ENCODE peak calls at places on chromosomes 5 and 9, in ten cellular contexts. One of them, this sample, is unnamed.

GRCh38 chr5:61765471-61765870 is 433.4 kb downstream of the ZSWIM6 start:
- DNase-seq in mammary epithelial cell: no peak
- DNase-seq in choroid plexus epithelial cell: no peak
- DNase-seq in progenitor cell of endocrine pancreas: no peak
- DNase-seq in cardiac muscle cell: no peak
- DNase-seq in neural progenitor cell: no peak
- DNase-seq in astrocyte of the spinal cord: no peak
- DNase-seq in CD8-positive, alpha-beta T cell: no peak
- DNase-seq in coronary artery: no peak
- DNase-seq in MCF 10A: no peak
- DNase-seq in this sample: no peak

GRCh38 chr9:124030969-124031451 is 19.4 kb downstream of the LHX2 start:
- DNase-seq in mammary epithelial cell: no peak
- DNase-seq in choroid plexus epithelial cell: peak
- DNase-seq in progenitor cell of endocrine pancreas: no peak
- DNase-seq in cardiac muscle cell: peak
- DNase-seq in neural progenitor cell: no peak
- DNase-seq in astrocyte of the spinal cord: peak
- DNase-seq in CD8-positive, alpha-beta T cell: no peak
- DNase-seq in coronary artery: no peak
- DNase-seq in MCF 10A: no peak
- DNase-seq in this sample: no peak

GRCh38 chr9:109349431-109349846 is 28.6 kb upstream of the EPB41L4B start:
- DNase-seq in mammary epithelial cell: peak
- DNase-seq in choroid plexus epithelial cell: peak
- DNase-seq in progenitor cell of endocrine pancreas: no peak
- DNase-seq in cardiac muscle cell: peak
- DNase-seq in neural progenitor cell: no peak
- DNase-seq in astrocyte of the spinal cord: peak
- DNase-seq in CD8-positive, alpha-beta T cell: no peak
- DNase-seq in coronary artery: no peak
- DNase-seq in MCF 10A: peak
- DNase-seq in this sample: no peak

GRCh38 chr5:35785601-35786085 is 71.0 kb upstream of the IL7R start:
- DNase-seq in mammary epithelial cell: no peak
- DNase-seq in choroid plexus epithelial cell: peak
- DNase-seq in progenitor cell of endocrine pancreas: no peak
- DNase-seq in cardiac muscle cell: no peak
- DNase-seq in neural progenitor cell: no peak
- DNase-seq in astrocyte of the spinal cord: no peak
- DNase-seq in CD8-positive, alpha-beta T cell: no peak
- DNase-seq in coronary artery: no peak
- DNase-seq in MCF 10A: no peak
- DNase-seq in this sample: no peak

GRCh38 chr5:79694183-79694582 is 4.5 kb downstream of the CMYA5 start:
- DNase-seq in mammary epithelial cell: no peak
- DNase-seq in choroid plexus epithelial cell: no peak
- DNase-seq in progenitor cell of endocrine pancreas: no peak
- DNase-seq in cardiac muscle cell: no peak
- DNase-seq in neural progenitor cell: no peak
- DNase-seq in astrocyte of the spinal cord: no peak
- DNase-seq in CD8-positive, alpha-beta T cell: no peak
- DNase-seq in coronary artery: no peak
- DNase-seq in MCF 10A: no peak
- DNase-seq in this sample: no peak

GRCh38 chr5:78300464-78301045 is 6.1 kb upstream of the AP3B1 start:
- DNase-seq in mammary epithelial cell: no peak
- DNase-seq in choroid plexus epithelial cell: peak
- DNase-seq in progenitor cell of endocrine pancreas: no peak
- DNase-seq in cardiac muscle cell: peak
- DNase-seq in neural progenitor cell: no peak
- DNase-seq in astrocyte of the spinal cord: peak
- DNase-seq in CD8-positive, alpha-beta T cell: no peak
- DNase-seq in coronary artery: no peak
- DNase-seq in MCF 10A: peak
- DNase-seq in this sample: no peak

GRCh38 chr9:27421567-27421966 is 102.5 kb upstream of the IFNK start:
- DNase-seq in mammary epithelial cell: peak
- DNase-seq in choroid plexus epithelial cell: no peak
- DNase-seq in progenitor cell of endocrine pancreas: no peak
- DNase-seq in cardiac muscle cell: no peak
- DNase-seq in neural progenitor cell: no peak
- DNase-seq in astrocyte of the spinal cord: no peak
- DNase-seq in CD8-positive, alpha-beta T cell: no peak
- DNase-seq in coronary artery: no peak
- DNase-seq in MCF 10A: no peak
- DNase-seq in this sample: no peak

GRCh38 chr9:127021664-127022337 is 100.6 kb downstream of the ANGPTL2 start:
- DNase-seq in mammary epithelial cell: no peak
- DNase-seq in choroid plexus epithelial cell: peak
- DNase-seq in progenitor cell of endocrine pancreas: no peak
- DNase-seq in cardiac muscle cell: peak
- DNase-seq in neural progenitor cell: peak
- DNase-seq in astrocyte of the spinal cord: peak
- DNase-seq in CD8-positive, alpha-beta T cell: no peak
- DNase-seq in coronary artery: peak
- DNase-seq in MCF 10A: no peak
- DNase-seq in this sample: no peak

GRCh38 chr9:94779693-94780290 is 53.3 kb downstream of the AOPEP start:
- DNase-seq in mammary epithelial cell: no peak
- DNase-seq in choroid plexus epithelial cell: no peak
- DNase-seq in progenitor cell of endocrine pancreas: no peak
- DNase-seq in cardiac muscle cell: no peak
- DNase-seq in neural progenitor cell: no peak
- DNase-seq in astrocyte of the spinal cord: no peak
- DNase-seq in CD8-positive, alpha-beta T cell: no peak
- DNase-seq in coronary artery: no peak
- DNase-seq in MCF 10A: no peak
- DNase-seq in this sample: no peak

GRCh38 chr9:110114888-110115259 is 93.1 kb downstream of the C9orf152 start:
- DNase-seq in mammary epithelial cell: no peak
- DNase-seq in choroid plexus epithelial cell: peak
- DNase-seq in progenitor cell of endocrine pancreas: no peak
- DNase-seq in cardiac muscle cell: peak
- DNase-seq in neural progenitor cell: no peak
- DNase-seq in astrocyte of the spinal cord: peak
- DNase-seq in CD8-positive, alpha-beta T cell: no peak
- DNase-seq in coronary artery: no peak
- DNase-seq in MCF 10A: no peak
- DNase-seq in this sample: no peak

GRCh38 chr5:157312492-157312891 is 46.6 kb downstream of the CYFIP2 start:
- DNase-seq in mammary epithelial cell: peak
- DNase-seq in choroid plexus epithelial cell: peak
- DNase-seq in progenitor cell of endocrine pancreas: peak
- DNase-seq in cardiac muscle cell: peak
- DNase-seq in neural progenitor cell: peak
- DNase-seq in astrocyte of the spinal cord: peak
- DNase-seq in CD8-positive, alpha-beta T cell: peak
- DNase-seq in coronary artery: no peak
- DNase-seq in MCF 10A: peak
- DNase-seq in this sample: no peak

GRCh38 chr5:169116961-169117461 is 183.9 kb downstream of the SLIT3 start:
- DNase-seq in mammary epithelial cell: no peak
- DNase-seq in choroid plexus epithelial cell: no peak
- DNase-seq in progenitor cell of endocrine pancreas: no peak
- DNase-seq in cardiac muscle cell: no peak
- DNase-seq in neural progenitor cell: peak
- DNase-seq in astrocyte of the spinal cord: no peak
- DNase-seq in CD8-positive, alpha-beta T cell: no peak
- DNase-seq in coronary artery: no peak
- DNase-seq in MCF 10A: peak
- DNase-seq in this sample: no peak
- TF ChIP-seq CTCF in mammary epithelial cell: no peak
- TF ChIP-seq CTCF in choroid plexus epithelial cell: no peak
- TF ChIP-seq CTCF in progenitor cell of endocrine pancreas: no peak
- TF ChIP-seq CTCF in cardiac muscle cell: peak
- TF ChIP-seq CTCF in neural progenitor cell: peak
- TF ChIP-seq CTCF in astrocyte of the spinal cord: no peak
- TF ChIP-seq CTCF in CD8-positive, alpha-beta T cell: no peak
- TF ChIP-seq CTCF in coronary artery: no peak
- TF ChIP-seq CTCF in MCF 10A: no peak
- TF ChIP-seq CTCF in this sample: no peak

GRCh38 chr5:150249744-150250143 is 39.8 kb downstream of the CAMK2A start:
- DNase-seq in mammary epithelial cell: no peak
- DNase-seq in choroid plexus epithelial cell: no peak
- DNase-seq in progenitor cell of endocrine pancreas: no peak
- DNase-seq in cardiac muscle cell: no peak
- DNase-seq in neural progenitor cell: no peak
- DNase-seq in astrocyte of the spinal cord: no peak
- DNase-seq in CD8-positive, alpha-beta T cell: no peak
- DNase-seq in coronary artery: no peak
- DNase-seq in MCF 10A: no peak
- DNase-seq in this sample: no peak
- TF ChIP-seq CTCF in mammary epithelial cell: no peak
- TF ChIP-seq CTCF in choroid plexus epithelial cell: no peak
- TF ChIP-seq CTCF in progenitor cell of endocrine pancreas: no peak
- TF ChIP-seq CTCF in cardiac muscle cell: no peak
- TF ChIP-seq CTCF in neural progenitor cell: peak
- TF ChIP-seq CTCF in astrocyte of the spinal cord: no peak
- TF ChIP-seq CTCF in CD8-positive, alpha-beta T cell: no peak
- TF ChIP-seq CTCF in coronary artery: no peak
- TF ChIP-seq CTCF in MCF 10A: no peak
- TF ChIP-seq CTCF in this sample: no peak

DNA sequence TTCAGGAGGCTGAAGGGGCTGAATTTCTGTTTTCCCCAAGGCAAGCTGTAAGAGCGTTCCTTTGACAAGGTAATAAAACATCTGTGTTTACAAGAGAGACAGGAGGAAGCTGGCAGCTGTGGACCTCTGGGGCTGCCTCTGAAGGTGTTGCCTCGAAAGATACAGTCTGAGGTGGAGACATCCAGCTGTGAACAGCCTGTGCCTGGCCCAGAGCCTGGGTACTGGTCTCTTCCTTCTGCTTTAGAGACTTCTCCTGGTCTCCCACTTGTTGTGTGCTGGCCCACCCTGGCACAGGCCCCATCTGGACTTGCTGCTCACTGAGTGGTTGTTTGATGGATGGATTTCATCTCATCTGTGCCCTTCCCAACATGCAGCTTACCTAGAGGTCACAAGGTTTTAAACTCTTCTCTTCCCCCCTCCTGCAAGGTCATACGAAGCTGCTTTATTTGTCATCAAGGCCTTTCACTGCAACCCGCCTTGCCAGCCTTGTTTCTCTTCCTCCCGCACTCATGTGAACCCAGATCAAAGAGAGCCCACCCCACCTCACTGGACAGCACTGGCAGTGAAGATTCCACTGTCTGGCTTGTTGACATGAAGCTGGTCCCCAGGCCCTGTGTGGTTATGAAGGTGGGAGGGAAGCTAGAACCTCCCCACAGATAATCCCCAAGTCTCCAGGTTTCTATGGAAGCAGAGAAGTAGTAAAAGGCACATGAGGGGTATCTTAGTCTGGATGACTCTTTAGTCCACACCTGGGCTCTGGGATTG is 35.0 kb upstream of the ALDH1B1 start:
- DNase-seq in mammary epithelial cell: no peak
- DNase-seq in choroid plexus epithelial cell: no peak
- DNase-seq in progenitor cell of endocrine pancreas: no peak
- DNase-seq in cardiac muscle cell: no peak
- DNase-seq in neural progenitor cell: no peak
- DNase-seq in astrocyte of the spinal cord: no peak
- DNase-seq in CD8-positive, alpha-beta T cell: no peak
- DNase-seq in coronary artery: peak
- DNase-seq in MCF 10A: no peak
- DNase-seq in this sample: no peak
- TF ChIP-seq CTCF in mammary epithelial cell: no peak
- TF ChIP-seq CTCF in choroid plexus epithelial cell: no peak
- TF ChIP-seq CTCF in progenitor cell of endocrine pancreas: no peak
- TF ChIP-seq CTCF in cardiac muscle cell: no peak
- TF ChIP-seq CTCF in neural progenitor cell: no peak
- TF ChIP-seq CTCF in astrocyte of the spinal cord: no peak
- TF ChIP-seq CTCF in CD8-positive, alpha-beta T cell: no peak
- TF ChIP-seq CTCF in coronary artery: no peak
- TF ChIP-seq CTCF in MCF 10A: no peak
- TF ChIP-seq CTCF in this sample: no peak

GRCh38 chr5:1736889-1737711 is 62.5 kb downstream of the MRPL36 start:
- DNase-seq in mammary epithelial cell: no peak
- DNase-seq in choroid plexus epithelial cell: no peak
- DNase-seq in progenitor cell of endocrine pancreas: peak
- DNase-seq in cardiac muscle cell: no peak
- DNase-seq in neural progenitor cell: no peak
- DNase-seq in astrocyte of the spinal cord: no peak
- DNase-seq in CD8-positive, alpha-beta T cell: no peak
- DNase-seq in coronary artery: peak
- DNase-seq in MCF 10A: no peak
- DNase-seq in this sample: peak
- TF ChIP-seq CTCF in mammary epithelial cell: no peak
- TF ChIP-seq CTCF in choroid plexus epithelial cell: no peak
- TF ChIP-seq CTCF in progenitor cell of endocrine pancreas: no peak
- TF ChIP-seq CTCF in cardiac muscle cell: no peak
- TF ChIP-seq CTCF in neural progenitor cell: no peak
- TF ChIP-seq CTCF in astrocyte of the spinal cord: no peak
- TF ChIP-seq CTCF in CD8-positive, alpha-beta T cell: no peak
- TF ChIP-seq CTCF in coronary artery: no peak
- TF ChIP-seq CTCF in MCF 10A: no peak
- TF ChIP-seq CTCF in this sample: no peak